ENCODE peak calls at places on chromosomes 4 and X, in six cellular contexts. One of them, this sample, is unnamed.

GRCh38 chrX:22406332-22406731 is 133.6 kb downstream of the CBLL2 start:
- DNase-seq in GM12878: no peak
- DNase-seq in H1: no peak
- DNase-seq in SK-N-SH: no peak
- DNase-seq in HCT116: no peak
- DNase-seq in HepG2: no peak
- DNase-seq in this sample: no peak

GRCh38 chr4:20253799-20254409 is 2.2 kb downstream of the SLIT2 start:
- DNase-seq in HCT116: no peak
- DNase-seq in SK-N-SH: peak
- DNase-seq in GM12878: no peak
- DNase-seq in H1: peak
- DNase-seq in HepG2: no peak
- DNase-seq in this sample: no peak

GRCh38 chr4:173370130-173370476 is 651 bp upstream of the SAP30 start:
- DNase-seq in HepG2: no peak
- DNase-seq in GM12878: no peak
- DNase-seq in H1: peak
- DNase-seq in HCT116: no peak
- DNase-seq in SK-N-SH: peak
- DNase-seq in this sample: no peak

GRCh38 chr4:172344266-172344772 is 531.1 kb downstream of the GALNTL6 start:
- DNase-seq in SK-N-SH: peak
- DNase-seq in HepG2: no peak
- DNase-seq in GM12878: no peak
- DNase-seq in H1: no peak
- DNase-seq in HCT116: no peak
- DNase-seq in this sample: peak

GRCh38 chr4:163166041-163166579 is 580 bp downstream of the NAF1 start:
- DNase-seq in HepG2: peak
- DNase-seq in GM12878: no peak
- DNase-seq in HCT116: no peak
- DNase-seq in SK-N-SH: peak
- DNase-seq in H1: peak
- DNase-seq in this sample: peak

GRCh38 chrX:31213941-31214340 is 142.1 kb upstream of the FTHL17 start:
- DNase-seq in SK-N-SH: peak
- DNase-seq in HepG2: no peak
- DNase-seq in HCT116: no peak
- DNase-seq in H1: no peak
- DNase-seq in GM12878: no peak
- DNase-seq in this sample: peak

GRCh38 chr4:148776944-148777343 is 334.7 kb upstream of the NR3C2 start:
- DNase-seq in HCT116: no peak
- DNase-seq in H1: no peak
- DNase-seq in SK-N-SH: no peak
- DNase-seq in GM12878: no peak
- DNase-seq in HepG2: no peak
- DNase-seq in this sample: no peak

GRCh38 chr4:40363382-40363920 is 28.3 kb downstream of the CHRNA9 start:
- DNase-seq in SK-N-SH: no peak
- DNase-seq in H1: no peak
- DNase-seq in HepG2: no peak
- DNase-seq in GM12878: no peak
- DNase-seq in HCT116: no peak
- DNase-seq in this sample: peak

GRCh38 chrX:123084797-123085196 is 99.3 kb upstream of the GRIA3 start:
- DNase-seq in HCT116: no peak
- DNase-seq in H1: no peak
- DNase-seq in SK-N-SH: no peak
- DNase-seq in HepG2: peak
- DNase-seq in GM12878: no peak
- DNase-seq in this sample: no peak

GRCh38 chrX:80808854-80809493 is 703 bp downstream of the BRWD3 start:
- DNase-seq in GM12878: no peak
- DNase-seq in H1: peak
- DNase-seq in SK-N-SH: peak
- DNase-seq in HepG2: no peak
- DNase-seq in HCT116: no peak
- DNase-seq in this sample: no peak

GRCh38 chrX:55135171-55135570 is 46.4 kb downstream of the PAGE2 start:
- DNase-seq in SK-N-SH: peak
- DNase-seq in GM12878: no peak
- DNase-seq in H1: peak
- DNase-seq in HCT116: peak
- DNase-seq in HepG2: peak
- DNase-seq in this sample: peak

GRCh38 chrX:154967603-154968002 is 54.9 kb downstream of the F8 start:
- DNase-seq in HCT116: peak
- DNase-seq in SK-N-SH: no peak
- DNase-seq in HepG2: no peak
- DNase-seq in H1: no peak
- DNase-seq in GM12878: no peak
- DNase-seq in this sample: no peak

GRCh38 chrX:703466-704210 is 73.0 kb downstream of the SHOX start:
- DNase-seq in HCT116: no peak
- DNase-seq in H1: no peak
- DNase-seq in SK-N-SH: no peak
- DNase-seq in HepG2: no peak
- DNase-seq in GM12878: no peak
- DNase-seq in this sample: no peak

GRCh38 chr4:30808266-30808665 is 88.1 kb downstream of the PCDH7 start:
- DNase-seq in SK-N-SH: no peak
- DNase-seq in HCT116: no peak
- DNase-seq in GM12878: no peak
- DNase-seq in H1: no peak
- DNase-seq in HepG2: no peak
- DNase-seq in this sample: no peak

GRCh38 chr4:24643774-24644520 is 59.6 kb upstream of the DHX15 start:
- DNase-seq in SK-N-SH: no peak
- DNase-seq in HCT116: no peak
- DNase-seq in HepG2: no peak
- DNase-seq in GM12878: no peak
- DNase-seq in H1: no peak
- DNase-seq in this sample: no peak

GRCh38 chr4:101271516-101271915 is 75.8 kb downstream of the PPP3CA start:
- DNase-seq in HepG2: peak
- DNase-seq in GM12878: no peak
- DNase-seq in HCT116: no peak
- DNase-seq in SK-N-SH: no peak
- DNase-seq in H1: no peak
- DNase-seq in this sample: no peak

GRCh38 chr4:66911898-66912297 is 633.4 kb downstream of the CENPC start:
- DNase-seq in SK-N-SH: no peak
- DNase-seq in HepG2: no peak
- DNase-seq in HCT116: no peak
- DNase-seq in H1: no peak
- DNase-seq in GM12878: no peak
- DNase-seq in this sample: no peak

GRCh38 chrX:20454117-20454516 is 187.4 kb upstream of the RPS6KA3 start:
- DNase-seq in H1: no peak
- DNase-seq in GM12878: no peak
- DNase-seq in SK-N-SH: no peak
- DNase-seq in HepG2: no peak
- DNase-seq in HCT116: no peak
- DNase-seq in this sample: no peak

GRCh38 chr4:167049257-167049656 is 185.0 kb downstream of the SPOCK3 start:
- DNase-seq in H1: no peak
- DNase-seq in HepG2: no peak
- DNase-seq in HCT116: no peak
- DNase-seq in SK-N-SH: no peak
- DNase-seq in GM12878: no peak
- DNase-seq in this sample: no peak

GRCh38 chr4:150237110-150237852 is 159.0 kb downstream of the DCLK2 start:
- DNase-seq in H1: no peak
- DNase-seq in GM12878: no peak
- DNase-seq in SK-N-SH: no peak
- DNase-seq in HCT116: peak
- DNase-seq in HepG2: no peak
- DNase-seq in this sample: no peak

GRCh38 chr4:125316781-125317525 is 2.2 kb downstream of the FAT4 start:
- DNase-seq in HepG2: no peak
- DNase-seq in HCT116: no peak
- DNase-seq in SK-N-SH: peak
- DNase-seq in H1: peak
- DNase-seq in GM12878: no peak
- DNase-seq in this sample: no peak

GRCh38 chr4:125314676-125315570 is at the start of gene FAT4:
- DNase-seq in HepG2: peak
- DNase-seq in SK-N-SH: peak
- DNase-seq in H1: peak
- DNase-seq in GM12878: no peak
- DNase-seq in HCT116: peak
- DNase-seq in this sample: peak

GRCh38 chr4:125315571-125316390 is 1.0 kb downstream of the FAT4 start:
- DNase-seq in HCT116: no peak
- DNase-seq in HepG2: peak
- DNase-seq in GM12878: no peak
- DNase-seq in SK-N-SH: peak
- DNase-seq in H1: peak
- DNase-seq in this sample: peak

GRCh38 chr4:125317526-125317880 is 2.7 kb downstream of the FAT4 start:
- DNase-seq in HCT116: no peak
- DNase-seq in H1: no peak
- DNase-seq in HepG2: no peak
- DNase-seq in GM12878: no peak
- DNase-seq in SK-N-SH: peak
- DNase-seq in this sample: no peak

DNA sequence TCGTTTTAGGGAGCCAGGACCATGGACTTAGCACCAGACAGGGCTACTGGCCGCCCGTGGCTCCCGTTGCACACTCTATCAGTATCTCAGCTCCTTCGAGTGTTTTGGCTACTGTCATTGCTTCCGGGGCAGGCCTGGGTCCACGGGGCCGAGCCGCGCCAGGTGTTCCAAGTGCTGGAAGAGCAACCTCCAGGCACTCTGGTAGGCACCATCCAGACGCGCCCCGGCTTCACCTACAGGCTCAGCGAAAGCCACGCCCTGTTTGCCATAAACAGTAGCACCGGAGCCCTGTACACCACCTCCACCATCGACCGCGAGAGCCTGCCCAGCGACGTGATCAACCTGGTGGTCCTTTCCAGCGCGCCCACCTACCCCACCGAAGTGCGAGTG is 1.6 kb downstream of the FAT4 start:
- DNase-seq in GM12878: no peak
- DNase-seq in HepG2: no peak
- DNase-seq in HCT116: no peak
- DNase-seq in H1: peak
- DNase-seq in SK-N-SH: peak
- DNase-seq in this sample: no peak
- TF ChIP-seq JUND in GM12878: no peak
- TF ChIP-seq JUND in HepG2: no peak
- TF ChIP-seq JUND in HCT116: no peak
- TF ChIP-seq JUND in H1: no peak
- TF ChIP-seq JUND in SK-N-SH: no peak
- TF ChIP-seq JUND in this sample: no peak

GRCh38 chrX:13597928-13598327 is 28.5 kb downstream of the EGFL6 start:
- DNase-seq in SK-N-SH: no peak
- DNase-seq in GM12878: no peak
- DNase-seq in HCT116: no peak
- DNase-seq in H1: no peak
- DNase-seq in HepG2: no peak
- DNase-seq in this sample: no peak

GRCh38 chrX:13599491-13599890 is 30.1 kb downstream of the EGFL6 start:
- DNase-seq in HCT116: no peak
- DNase-seq in GM12878: no peak
- DNase-seq in SK-N-SH: no peak
- DNase-seq in H1: no peak
- DNase-seq in HepG2: no peak
- DNase-seq in this sample: no peak

GRCh38 chrX:13598877-13599276 is 29.5 kb downstream of the EGFL6 start:
- DNase-seq in GM12878: no peak
- DNase-seq in H1: no peak
- DNase-seq in SK-N-SH: peak
- DNase-seq in HCT116: no peak
- DNase-seq in HepG2: no peak
- DNase-seq in this sample: peak
- TF ChIP-seq JUND in GM12878: no peak
- TF ChIP-seq JUND in H1: no peak
- TF ChIP-seq JUND in SK-N-SH: no peak
- TF ChIP-seq JUND in HCT116: no peak
- TF ChIP-seq JUND in HepG2: no peak
- TF ChIP-seq JUND in this sample: no peak

GRCh38 chr4:83252782-83253405 is 31.7 kb downstream of the COQ2 start:
- DNase-seq in H1: peak
- DNase-seq in HepG2: peak
- DNase-seq in HCT116: peak
- DNase-seq in SK-N-SH: peak
- DNase-seq in GM12878: no peak
- DNase-seq in this sample: peak
- TF ChIP-seq JUND in H1: no peak
- TF ChIP-seq JUND in HepG2: no peak
- TF ChIP-seq JUND in HCT116: no peak
- TF ChIP-seq JUND in SK-N-SH: no peak
- TF ChIP-seq JUND in GM12878: no peak
- TF ChIP-seq JUND in this sample: no peak

DNA sequence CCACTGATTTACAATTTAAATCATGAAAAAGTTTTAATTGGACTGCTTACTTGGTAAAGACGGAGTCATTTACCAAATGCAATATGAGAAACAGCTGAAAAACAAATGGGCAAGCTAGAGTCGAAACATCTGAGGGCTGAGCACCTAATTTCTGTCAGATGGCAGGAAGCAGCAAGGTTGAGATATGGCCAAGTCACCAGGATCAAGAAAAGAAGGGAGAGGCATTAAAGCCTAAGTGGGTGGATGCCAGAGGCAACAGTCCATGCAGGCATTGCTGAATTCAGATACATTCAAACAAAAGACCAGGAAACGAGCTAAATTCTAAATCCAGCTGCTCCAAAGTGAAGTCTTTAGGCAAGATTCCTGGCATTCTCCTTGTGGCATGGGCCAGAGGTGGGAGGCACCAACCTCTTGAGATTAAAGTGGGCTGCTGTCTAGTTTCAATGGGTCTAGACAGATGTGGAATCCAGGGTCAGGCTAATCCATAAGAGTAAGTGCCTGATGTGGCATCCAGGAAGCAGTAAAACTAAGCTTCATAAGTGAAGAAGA is 8.0 kb upstream of the ARSJ start:
- DNase-seq in SK-N-SH: no peak
- DNase-seq in HCT116: no peak
- DNase-seq in HepG2: no peak
- DNase-seq in GM12878: no peak
- DNase-seq in H1: no peak
- DNase-seq in this sample: no peak
- TF ChIP-seq JUND in SK-N-SH: no peak
- TF ChIP-seq JUND in HCT116: no peak
- TF ChIP-seq JUND in HepG2: no peak
- TF ChIP-seq JUND in GM12878: no peak
- TF ChIP-seq JUND in H1: no peak
- TF ChIP-seq JUND in this sample: no peak